ENCODE peak calls at places on chromosomes 4 and X, in six cellular contexts. H is neural crest cell; C is T follicular helper cell; T is body of pancreas; U is CD8-positive, alpha-beta memory T cell; B is bronchial epithelial cell. N is an unnamed sample.

GRCh38 chrX:112851806-112852205 is 11.2 kb upstream of the AMOT start:
- DNase-seq in H (no peak), C (no peak), T (no peak), U (no peak), B (no peak), N (no peak)

GRCh38 chr4:17024430-17024829 is 126.0 kb upstream of the LDB2 start:
- DNase-seq in H (no peak), C (no peak), T (no peak), U (no peak), B (peak; percentile 49), N (no peak)

GRCh38 chr4:10115657-10116624 is 658 bp downstream of the WDR1 start:
- DNase-seq in H (peak; percentile 9), C (peak; percentile 71), T (peak; percentile 56), U (peak; percentile 64), B (peak; percentile 53), N (peak; percentile 65)

GRCh38 chr4:145298885-145299284 is 118.5 kb upstream of the OTUD4 start:
- DNase-seq in H (no peak), C (no peak), T (peak; percentile 32), U (no peak), B (peak; percentile 18), N (no peak)

GRCh38 chr4:140135529-140136021 is 18.4 kb downstream of the MAML3 start:
- DNase-seq in H (no peak), C (no peak), T (peak; percentile 40), U (no peak), B (no peak), N (no peak)

GRCh38 chrX:129716507-129716906 is 22.3 kb upstream of the XPNPEP2 start:
- DNase-seq in H (no peak), C (no peak), T (no peak), U (no peak), B (no peak), N (no peak)

GRCh38 chrX:100720301-100720700 is 11.6 kb downstream of the SYTL4 start:
- DNase-seq in H (no peak), C (no peak), T (no peak), U (no peak), B (no peak), N (no peak)

GRCh38 chr4:76963136-76963477 is 13.6 kb downstream of the SEPTIN11 start:
- DNase-seq in H (no peak), C (no peak), T (no peak), U (no peak), B (no peak), N (no peak)

GRCh38 chr4:183430317-183430986 is 14.0 kb upstream of the CDKN2AIP start:
- DNase-seq in H (no peak), C (no peak), T (no peak), U (no peak), B (no peak), N (peak; percentile 20)

GRCh38 chrX:150361777-150362351 is 1.3 kb upstream of the MAMLD1 start:
- DNase-seq in H (no peak), C (no peak), T (peak; percentile 35), U (no peak), B (no peak), N (no peak)

GRCh38 chrX:34659575-34659974 is 2.5 kb upstream of the TMEM47 start:
- DNase-seq in H (no peak), C (no peak), T (no peak), U (no peak), B (no peak), N (no peak)

GRCh38 chrX:48972214-48973164 is 845 bp upstream of the KCND1 start:
- DNase-seq in H (peak; percentile 15), C (no peak), T (peak; percentile 52), U (no peak), B (peak; percentile 35), N (no peak)

GRCh38 chr4:3851211-3851610 is 85.0 kb downstream of the ADRA2C start:
- DNase-seq in H (no peak), C (no peak), T (no peak), U (no peak), B (peak; percentile 4), N (no peak)

GRCh38 chr4:157245351-157245750 is 24.8 kb downstream of the GRIA2 start:
- DNase-seq in H (no peak), C (no peak), T (no peak), U (no peak), B (no peak), N (no peak)

GRCh38 chr4:85825937-85826678 is 351.2 kb downstream of the ARHGAP24 start:
- DNase-seq in H (peak; percentile 5), C (no peak), T (peak; percentile 67), U (no peak), B (no peak), N (no peak)

GRCh38 chr4:10417720-10418119 is 39.5 kb downstream of the ZNF518B start:
- DNase-seq in H (no peak), C (no peak), T (no peak), U (no peak), B (no peak), N (no peak)

GRCh38 chrX:149286940-149287349 is 218.2 kb downstream of the IDS start:
- DNase-seq in H (peak; percentile 43), C (peak; percentile 18), T (peak; percentile 48), U (peak; percentile 2), B (peak; percentile 30), N (peak; percentile 33)

GRCh38 chr4:661856-662761 is 12.0 kb downstream of the ATP5ME start:
- DNase-seq in H (no peak), C (no peak), T (no peak), U (no peak), B (no peak), N (no peak)

GRCh38 chr4:17510582-17510981 is 1.3 kb downstream of the QDPR start:
- DNase-seq in H (no peak), C (no peak), T (no peak), U (no peak), B (no peak), N (no peak)

GRCh38 chrX:110212299-110212698 is 105.6 kb downstream of the AMMECR1 start:
- DNase-seq in H (no peak), C (no peak), T (no peak), U (no peak), B (no peak), N (no peak)

GRCh38 chr4:5931526-5931925 is 38.6 kb upstream of the CRMP1 start:
- DNase-seq in H (no peak), C (no peak), T (no peak), U (no peak), B (no peak), N (no peak)

GRCh38 chrX:151396042-151396826 is 772 bp upstream of the VMA21 start:
- DNase-seq in H (no peak), C (peak; percentile 11), T (no peak), U (no peak), B (peak; percentile 59), N (peak; percentile 27)

GRCh38 chrX:19344207-19344534 is 444 bp downstream of the PDHA1 start:
- DNase-seq in H (no peak), C (no peak), T (no peak), U (no peak), B (no peak), N (no peak)

GRCh38 chrX:19660604-19661003 is 145.3 kb upstream of the MAP3K15 start:
- DNase-seq in H (no peak), C (no peak), T (no peak), U (no peak), B (no peak), N (no peak)